ENCODE peak calls at places on chromosomes 4 and X, in seven cellular contexts. One of them, this sample, is unnamed.

GRCh38 chrX:139691843-139692505 is 16.0 kb downstream of the MCF2 start:
- DNase-seq in NCI-H2029: no peak
- DNase-seq in K562: no peak
- DNase-seq in WERI-Rb-1: no peak
- DNase-seq in activated CD4-positive, alpha-beta T cell treated with anti-CD3 and anti-CD28 coated beads for 1 hour: no peak
- DNase-seq in ovary: peak
- DNase-seq in mucosa of gallbladder: no peak
- DNase-seq in this sample: no peak

GRCh38 chr4:76883147-76883546 is 14.8 kb downstream of the SOWAHB start:
- DNase-seq in NCI-H2029: no peak
- DNase-seq in K562: no peak
- DNase-seq in WERI-Rb-1: no peak
- DNase-seq in activated CD4-positive, alpha-beta T cell treated with anti-CD3 and anti-CD28 coated beads for 1 hour: no peak
- DNase-seq in ovary: no peak
- DNase-seq in mucosa of gallbladder: no peak
- DNase-seq in this sample: no peak

GRCh38 chrX:102044496-102044895 is 81.0 kb upstream of the TCEAL2 start:
- DNase-seq in NCI-H2029: no peak
- DNase-seq in K562: no peak
- DNase-seq in WERI-Rb-1: no peak
- DNase-seq in activated CD4-positive, alpha-beta T cell treated with anti-CD3 and anti-CD28 coated beads for 1 hour: no peak
- DNase-seq in ovary: no peak
- DNase-seq in mucosa of gallbladder: no peak
- DNase-seq in this sample: no peak

GRCh38 chr4:5717449-5718158 is 6.6 kb downstream of the EVC start:
- DNase-seq in NCI-H2029: no peak
- DNase-seq in K562: no peak
- DNase-seq in WERI-Rb-1: no peak
- DNase-seq in activated CD4-positive, alpha-beta T cell treated with anti-CD3 and anti-CD28 coated beads for 1 hour: no peak
- DNase-seq in ovary: no peak
- DNase-seq in mucosa of gallbladder: peak
- DNase-seq in this sample: no peak

GRCh38 chr4:38132140-38132673 is 172.0 kb downstream of the PTTG2 start:
- DNase-seq in NCI-H2029: no peak
- DNase-seq in K562: no peak
- DNase-seq in WERI-Rb-1: no peak
- DNase-seq in activated CD4-positive, alpha-beta T cell treated with anti-CD3 and anti-CD28 coated beads for 1 hour: peak
- DNase-seq in ovary: peak
- DNase-seq in mucosa of gallbladder: peak
- DNase-seq in this sample: peak

GRCh38 chr4:159252491-159252890 is 149.6 kb downstream of the RAPGEF2 start:
- DNase-seq in NCI-H2029: no peak
- DNase-seq in K562: no peak
- DNase-seq in WERI-Rb-1: no peak
- DNase-seq in activated CD4-positive, alpha-beta T cell treated with anti-CD3 and anti-CD28 coated beads for 1 hour: no peak
- DNase-seq in ovary: no peak
- DNase-seq in mucosa of gallbladder: no peak
- DNase-seq in this sample: no peak

GRCh38 chr4:24747234-24747975 is 48.0 kb upstream of the SOD3 start:
- DNase-seq in NCI-H2029: no peak
- DNase-seq in K562: no peak
- DNase-seq in WERI-Rb-1: no peak
- DNase-seq in activated CD4-positive, alpha-beta T cell treated with anti-CD3 and anti-CD28 coated beads for 1 hour: no peak
- DNase-seq in ovary: no peak
- DNase-seq in mucosa of gallbladder: no peak
- DNase-seq in this sample: no peak

GRCh38 chr4:139167774-139168444 is 9.1 kb downstream of the ELF2 start:
- DNase-seq in NCI-H2029: no peak
- DNase-seq in K562: peak
- DNase-seq in WERI-Rb-1: no peak
- DNase-seq in activated CD4-positive, alpha-beta T cell treated with anti-CD3 and anti-CD28 coated beads for 1 hour: no peak
- DNase-seq in ovary: no peak
- DNase-seq in mucosa of gallbladder: no peak
- DNase-seq in this sample: peak

GRCh38 chrX:21295246-21295820 is 78.9 kb upstream of the CNKSR2 start:
- DNase-seq in NCI-H2029: no peak
- DNase-seq in K562: no peak
- DNase-seq in WERI-Rb-1: no peak
- DNase-seq in activated CD4-positive, alpha-beta T cell treated with anti-CD3 and anti-CD28 coated beads for 1 hour: no peak
- DNase-seq in ovary: no peak
- DNase-seq in mucosa of gallbladder: no peak
- DNase-seq in this sample: no peak

GRCh38 chr4:26493461-26493860 is 3.2 kb upstream of the CCKAR start:
- DNase-seq in NCI-H2029: no peak
- DNase-seq in K562: no peak
- DNase-seq in WERI-Rb-1: no peak
- DNase-seq in activated CD4-positive, alpha-beta T cell treated with anti-CD3 and anti-CD28 coated beads for 1 hour: no peak
- DNase-seq in ovary: no peak
- DNase-seq in mucosa of gallbladder: no peak
- DNase-seq in this sample: no peak

GRCh38 chr4:175373031-175373430 is 439.0 kb downstream of the GPM6A start:
- DNase-seq in NCI-H2029: no peak
- DNase-seq in K562: no peak
- DNase-seq in WERI-Rb-1: no peak
- DNase-seq in activated CD4-positive, alpha-beta T cell treated with anti-CD3 and anti-CD28 coated beads for 1 hour: no peak
- DNase-seq in ovary: no peak
- DNase-seq in mucosa of gallbladder: no peak
- DNase-seq in this sample: no peak

GRCh38 chr4:174479140-174479539 is 43.1 kb downstream of the HPGD start:
- DNase-seq in NCI-H2029: no peak
- DNase-seq in K562: no peak
- DNase-seq in WERI-Rb-1: no peak
- DNase-seq in activated CD4-positive, alpha-beta T cell treated with anti-CD3 and anti-CD28 coated beads for 1 hour: no peak
- DNase-seq in ovary: no peak
- DNase-seq in mucosa of gallbladder: no peak
- DNase-seq in this sample: no peak

GRCh38 chr4:39850727-39851126 is 127.0 kb downstream of the PDS5A start:
- DNase-seq in NCI-H2029: no peak
- DNase-seq in K562: no peak
- DNase-seq in WERI-Rb-1: no peak
- DNase-seq in activated CD4-positive, alpha-beta T cell treated with anti-CD3 and anti-CD28 coated beads for 1 hour: no peak
- DNase-seq in ovary: no peak
- DNase-seq in mucosa of gallbladder: no peak
- DNase-seq in this sample: no peak

GRCh38 chr4:101501421-101501820 is 154.1 kb upstream of the PPP3CA start:
- DNase-seq in NCI-H2029: no peak
- DNase-seq in K562: no peak
- DNase-seq in WERI-Rb-1: no peak
- DNase-seq in activated CD4-positive, alpha-beta T cell treated with anti-CD3 and anti-CD28 coated beads for 1 hour: no peak
- DNase-seq in ovary: no peak
- DNase-seq in mucosa of gallbladder: no peak
- DNase-seq in this sample: no peak

GRCh38 chr4:11228575-11228974 is 200.1 kb downstream of the HS3ST1 start:
- DNase-seq in NCI-H2029: peak
- DNase-seq in K562: no peak
- DNase-seq in WERI-Rb-1: no peak
- DNase-seq in activated CD4-positive, alpha-beta T cell treated with anti-CD3 and anti-CD28 coated beads for 1 hour: no peak
- DNase-seq in ovary: no peak
- DNase-seq in mucosa of gallbladder: no peak
- DNase-seq in this sample: peak

GRCh38 chr4:133581971-133582619 is 433.0 kb downstream of the PCDH10 start:
- DNase-seq in NCI-H2029: no peak
- DNase-seq in K562: no peak
- DNase-seq in WERI-Rb-1: no peak
- DNase-seq in activated CD4-positive, alpha-beta T cell treated with anti-CD3 and anti-CD28 coated beads for 1 hour: no peak
- DNase-seq in ovary: no peak
- DNase-seq in mucosa of gallbladder: no peak
- DNase-seq in this sample: no peak

GRCh38 chr4:8168832-8169598 is 10.4 kb upstream of the ABLIM2 start:
- DNase-seq in NCI-H2029: no peak
- DNase-seq in K562: no peak
- DNase-seq in WERI-Rb-1: no peak
- DNase-seq in activated CD4-positive, alpha-beta T cell treated with anti-CD3 and anti-CD28 coated beads for 1 hour: no peak
- DNase-seq in ovary: no peak
- DNase-seq in mucosa of gallbladder: no peak
- DNase-seq in this sample: no peak

GRCh38 chr4:53920116-53920515 is 144.3 kb downstream of the CHIC2 start:
- DNase-seq in NCI-H2029: no peak
- DNase-seq in K562: no peak
- DNase-seq in WERI-Rb-1: no peak
- DNase-seq in activated CD4-positive, alpha-beta T cell treated with anti-CD3 and anti-CD28 coated beads for 1 hour: no peak
- DNase-seq in ovary: no peak
- DNase-seq in mucosa of gallbladder: no peak
- DNase-seq in this sample: no peak

GRCh38 chr4:30619679-30620078 is 100.5 kb upstream of the PCDH7 start:
- DNase-seq in NCI-H2029: no peak
- DNase-seq in K562: no peak
- DNase-seq in WERI-Rb-1: no peak
- DNase-seq in activated CD4-positive, alpha-beta T cell treated with anti-CD3 and anti-CD28 coated beads for 1 hour: no peak
- DNase-seq in ovary: no peak
- DNase-seq in mucosa of gallbladder: no peak
- DNase-seq in this sample: no peak

GRCh38 chr4:13483142-13484044 is 747 bp downstream of the RAB28 start:
- DNase-seq in NCI-H2029: no peak
- DNase-seq in K562: peak
- DNase-seq in WERI-Rb-1: peak
- DNase-seq in activated CD4-positive, alpha-beta T cell treated with anti-CD3 and anti-CD28 coated beads for 1 hour: peak
- DNase-seq in ovary: no peak
- DNase-seq in mucosa of gallbladder: peak
- DNase-seq in this sample: peak

GRCh38 chr4:48781968-48782367 is 1.9 kb upstream of the FRYL start:
- DNase-seq in NCI-H2029: no peak
- DNase-seq in K562: no peak
- DNase-seq in WERI-Rb-1: no peak
- DNase-seq in activated CD4-positive, alpha-beta T cell treated with anti-CD3 and anti-CD28 coated beads for 1 hour: no peak
- DNase-seq in ovary: no peak
- DNase-seq in mucosa of gallbladder: no peak
- DNase-seq in this sample: no peak

GRCh38 chrX:97527725-97528124 is 644.0 kb downstream of the RPA4 start:
- DNase-seq in NCI-H2029: no peak
- DNase-seq in K562: no peak
- DNase-seq in WERI-Rb-1: no peak
- DNase-seq in activated CD4-positive, alpha-beta T cell treated with anti-CD3 and anti-CD28 coated beads for 1 hour: no peak
- DNase-seq in ovary: no peak
- DNase-seq in mucosa of gallbladder: no peak
- DNase-seq in this sample: no peak

GRCh38 chr4:76984127-76984526 is 34.6 kb downstream of the SEPTIN11 start:
- DNase-seq in NCI-H2029: no peak
- DNase-seq in K562: peak
- DNase-seq in WERI-Rb-1: no peak
- DNase-seq in activated CD4-positive, alpha-beta T cell treated with anti-CD3 and anti-CD28 coated beads for 1 hour: no peak
- DNase-seq in ovary: no peak
- DNase-seq in mucosa of gallbladder: no peak
- DNase-seq in this sample: no peak

GRCh38 chr4:130478406-130478805 is 1382.5 kb downstream of the C4orf33 start:
- DNase-seq in NCI-H2029: no peak
- DNase-seq in K562: no peak
- DNase-seq in WERI-Rb-1: no peak
- DNase-seq in activated CD4-positive, alpha-beta T cell treated with anti-CD3 and anti-CD28 coated beads for 1 hour: no peak
- DNase-seq in ovary: no peak
- DNase-seq in mucosa of gallbladder: no peak
- DNase-seq in this sample: no peak

GRCh38 chr4:153655928-153656327 is 28.2 kb upstream of the TLR2 start:
- DNase-seq in NCI-H2029: no peak
- DNase-seq in K562: no peak
- DNase-seq in WERI-Rb-1: no peak
- DNase-seq in activated CD4-positive, alpha-beta T cell treated with anti-CD3 and anti-CD28 coated beads for 1 hour: no peak
- DNase-seq in ovary: no peak
- DNase-seq in mucosa of gallbladder: peak
- DNase-seq in this sample: no peak

GRCh38 chr4:33369366-33369899 is 2649.3 kb downstream of the PCDH7 start:
- DNase-seq in NCI-H2029: no peak
- DNase-seq in K562: no peak
- DNase-seq in WERI-Rb-1: no peak
- DNase-seq in activated CD4-positive, alpha-beta T cell treated with anti-CD3 and anti-CD28 coated beads for 1 hour: no peak
- DNase-seq in ovary: no peak
- DNase-seq in mucosa of gallbladder: no peak
- DNase-seq in this sample: peak

GRCh38 chr4:76377922-76378321 is 43.0 kb downstream of the CCDC158 start:
- DNase-seq in NCI-H2029: no peak
- DNase-seq in K562: peak
- DNase-seq in WERI-Rb-1: peak
- DNase-seq in activated CD4-positive, alpha-beta T cell treated with anti-CD3 and anti-CD28 coated beads for 1 hour: no peak
- DNase-seq in ovary: no peak
- DNase-seq in mucosa of gallbladder: peak
- DNase-seq in this sample: no peak

GRCh38 chrX:84186603-84187358 is 1.2 kb downstream of the RPS6KA6 start:
- DNase-seq in NCI-H2029: no peak
- DNase-seq in K562: no peak
- DNase-seq in WERI-Rb-1: no peak
- DNase-seq in activated CD4-positive, alpha-beta T cell treated with anti-CD3 and anti-CD28 coated beads for 1 hour: no peak
- DNase-seq in ovary: no peak
- DNase-seq in mucosa of gallbladder: no peak
- DNase-seq in this sample: no peak

GRCh38 chr4:99722006-99722405 is 64.4 kb upstream of the C4orf54 start:
- DNase-seq in NCI-H2029: no peak
- DNase-seq in K562: no peak
- DNase-seq in WERI-Rb-1: no peak
- DNase-seq in activated CD4-positive, alpha-beta T cell treated with anti-CD3 and anti-CD28 coated beads for 1 hour: no peak
- DNase-seq in ovary: no peak
- DNase-seq in mucosa of gallbladder: no peak
- DNase-seq in this sample: no peak

GRCh38 chr4:40264995-40265909 is 68.4 kb downstream of the RHOH start:
- DNase-seq in NCI-H2029: peak
- DNase-seq in K562: peak
- DNase-seq in WERI-Rb-1: no peak
- DNase-seq in activated CD4-positive, alpha-beta T cell treated with anti-CD3 and anti-CD28 coated beads for 1 hour: no peak
- DNase-seq in ovary: no peak
- DNase-seq in mucosa of gallbladder: peak
- DNase-seq in this sample: no peak

GRCh38 chr4:80507507-80507906 is 172.0 kb downstream of the CFAP299 start:
- DNase-seq in NCI-H2029: no peak
- DNase-seq in K562: no peak
- DNase-seq in WERI-Rb-1: no peak
- DNase-seq in activated CD4-positive, alpha-beta T cell treated with anti-CD3 and anti-CD28 coated beads for 1 hour: no peak
- DNase-seq in ovary: no peak
- DNase-seq in mucosa of gallbladder: no peak
- DNase-seq in this sample: no peak

GRCh38 chrX:39705299-39705698 is 392.5 kb downstream of the BCOR start:
- DNase-seq in NCI-H2029: peak
- DNase-seq in K562: peak
- DNase-seq in WERI-Rb-1: peak
- DNase-seq in activated CD4-positive, alpha-beta T cell treated with anti-CD3 and anti-CD28 coated beads for 1 hour: no peak
- DNase-seq in ovary: peak
- DNase-seq in mucosa of gallbladder: peak
- DNase-seq in this sample: peak

GRCh38 chrX:70033348-70033747 is 16.4 kb downstream of the AWAT2 start:
- DNase-seq in NCI-H2029: peak
- DNase-seq in K562: peak
- DNase-seq in WERI-Rb-1: peak
- DNase-seq in activated CD4-positive, alpha-beta T cell treated with anti-CD3 and anti-CD28 coated beads for 1 hour: no peak
- DNase-seq in ovary: no peak
- DNase-seq in mucosa of gallbladder: no peak
- DNase-seq in this sample: no peak

GRCh38 chr4:94448815-94449375 is 2.8 kb upstream of the PDLIM5 start:
- DNase-seq in NCI-H2029: no peak
- DNase-seq in K562: no peak
- DNase-seq in WERI-Rb-1: no peak
- DNase-seq in activated CD4-positive, alpha-beta T cell treated with anti-CD3 and anti-CD28 coated beads for 1 hour: no peak
- DNase-seq in ovary: no peak
- DNase-seq in mucosa of gallbladder: no peak
- DNase-seq in this sample: peak

GRCh38 chrX:38335382-38335781 is 8.1 kb upstream of the RPGR start:
- DNase-seq in NCI-H2029: no peak
- DNase-seq in K562: no peak
- DNase-seq in WERI-Rb-1: no peak
- DNase-seq in activated CD4-positive, alpha-beta T cell treated with anti-CD3 and anti-CD28 coated beads for 1 hour: no peak
- DNase-seq in ovary: no peak
- DNase-seq in mucosa of gallbladder: no peak
- DNase-seq in this sample: no peak

GRCh38 chr4:10579700-10580099 is 104.9 kb downstream of the CLNK start:
- DNase-seq in NCI-H2029: no peak
- DNase-seq in K562: no peak
- DNase-seq in WERI-Rb-1: no peak
- DNase-seq in activated CD4-positive, alpha-beta T cell treated with anti-CD3 and anti-CD28 coated beads for 1 hour: no peak
- DNase-seq in ovary: no peak
- DNase-seq in mucosa of gallbladder: no peak
- DNase-seq in this sample: no peak

GRCh38 chr4:165048170-165048569 is 5.5 kb upstream of the TRIM75 start:
- DNase-seq in NCI-H2029: no peak
- DNase-seq in K562: no peak
- DNase-seq in WERI-Rb-1: no peak
- DNase-seq in activated CD4-positive, alpha-beta T cell treated with anti-CD3 and anti-CD28 coated beads for 1 hour: no peak
- DNase-seq in ovary: no peak
- DNase-seq in mucosa of gallbladder: no peak
- DNase-seq in this sample: no peak